ENCODE peak calls at places on chromosomes 16 and 17, in ten cellular contexts. V, C, E, F, B, J, Y, L, Z and K are unnamed samples.
A peak's percentile ranks its signal among the peaks of the same experiment; 100 is the strongest.

GRCh38 chr17:21001813-21002221 is 41.0 kb downstream of the USP22 start:
- DNase-seq in V (no peak), C (no peak), E (no peak), F (no peak), B (no peak), J (no peak), Y (no peak), L (peak; percentile 37), Z (no peak), K (peak; percentile 41)

GRCh38 chr16:2956566-2956956 is 7.5 kb upstream of the KREMEN2 start:
- DNase-seq in V (no peak), C (no peak), E (no peak), F (no peak), B (no peak), J (no peak), Y (no peak), L (no peak), Z (no peak), K (no peak)

GRCh38 chr17:37429442-37429841 is 22.8 kb downstream of the TADA2A start:
- DNase-seq in V (no peak), C (no peak), E (no peak), F (no peak), B (no peak), J (no peak), Y (no peak), L (no peak), Z (no peak), K (no peak)

GRCh38 chr17:38749222-38750043 is 1.3 kb upstream of the PCGF2 start:
- DNase-seq in V (peak; percentile 73), C (peak; percentile 50), E (no peak), F (peak; percentile 83), B (peak; percentile 91), J (peak; percentile 21), Y (peak; percentile 92), L (peak; percentile 84), Z (peak; percentile 91), K (peak; percentile 93)

GRCh38 chr16:89015271-89015859 is 38.4 kb upstream of the CBFA2T3 start:
- DNase-seq in V (no peak), C (no peak), E (no peak), F (no peak), B (no peak), J (no peak), Y (no peak), L (no peak), Z (peak; percentile 64), K (no peak)

GRCh38 chr16:24936151-24936550 is 79.0 kb downstream of the ARHGAP17 start:
- DNase-seq in V (no peak), C (no peak), E (no peak), F (no peak), B (no peak), J (no peak), Y (no peak), L (no peak), Z (no peak), K (no peak)

GRCh38 chr16:68235105-68235881 is 634 bp downstream of the ESRP2 start:
- DNase-seq in V (peak; percentile 36), C (no peak), E (no peak), F (peak; percentile 29), B (peak; percentile 46), J (no peak), Y (no peak), L (peak; percentile 50), Z (peak; percentile 82), K (peak; percentile 56)

GRCh38 chr16:3443108-3444031 is at the start of the genes NAA60 and ZNF597:
- DNase-seq in V (peak; percentile 83), C (peak; percentile 79), E (no peak), F (peak; percentile 97), B (peak; percentile 81), J (peak; percentile 82), Y (peak; percentile 80), L (peak; percentile 85), Z (peak; percentile 90), K (peak; percentile 87)

GRCh38 chr16:21283521-21284289 is 5.6 kb upstream of the CRYM start:
- DNase-seq in V (no peak), C (peak; percentile 42), E (no peak), F (peak; percentile 86), B (peak; percentile 24), J (no peak), Y (peak; percentile 49), L (peak; percentile 56), Z (no peak), K (peak; percentile 66)

GRCh38 chr17:75146597-75146996 is 7.7 kb downstream of the JPT1 start:
- DNase-seq in V (no peak), C (no peak), E (no peak), F (no peak), B (no peak), J (no peak), Y (no peak), L (no peak), Z (no peak), K (no peak)

GRCh38 chr17:38871247-38871991 is 1.6 kb downstream of the LASP1 start:
- DNase-seq in V (peak; percentile 63), C (peak; percentile 62), E (no peak), F (peak; percentile 52), B (peak; percentile 79), J (peak; percentile 56), Y (peak; percentile 83), L (peak; percentile 91), Z (no peak), K (peak; percentile 95)

GRCh38 chr16:89549007-89549700 is 11.3 kb upstream of the RPL13 start:
- DNase-seq in V (no peak), C (no peak), E (no peak), F (no peak), B (no peak), J (peak; percentile 49), Y (no peak), L (no peak), Z (no peak), K (no peak)

GRCh38 chr17:66302761-66303626 is 581 bp downstream of the PRKCA start:
- DNase-seq in V (peak; percentile 67), C (peak; percentile 25), E (no peak), F (peak; percentile 73), B (peak; percentile 46), J (peak; percentile 55), Y (peak; percentile 36), L (peak; percentile 72), Z (no peak), K (peak; percentile 79)

GRCh38 chr17:74773871-74774286 is 2.3 kb downstream of the NAT9 start:
- DNase-seq in V (no peak), C (no peak), E (no peak), F (no peak), B (no peak), J (no peak), Y (no peak), L (no peak), Z (no peak), K (no peak)

GRCh38 chr17:31248986-31249385 is 48.1 kb downstream of the OMG start:
- DNase-seq in V (no peak), C (no peak), E (no peak), F (no peak), B (no peak), J (no peak), Y (no peak), L (no peak), Z (no peak), K (no peak)

GRCh38 chr17:57553991-57554825 is 190.9 kb downstream of the CCDC182 start:
- DNase-seq in V (peak; percentile 35), C (no peak), E (no peak), F (peak; percentile 48), B (peak; percentile 74), J (no peak), Y (no peak), L (peak; percentile 20), Z (no peak), K (no peak)

GRCh38 chr17:50712641-50713296 is 5.1 kb upstream of the ANKRD40 start:
- DNase-seq in V (no peak), C (no peak), E (no peak), F (no peak), B (no peak), J (no peak), Y (no peak), L (no peak), Z (no peak), K (no peak)

GRCh38 chr16:4314532-4315184 is 1.2 kb upstream of the GLIS2 start:
- DNase-seq in V (no peak), C (no peak), E (no peak), F (peak; percentile 52), B (peak; percentile 60), J (no peak), Y (no peak), L (no peak), Z (no peak), K (peak; percentile 23)

GRCh38 chr16:982152-983043 is 828 bp downstream of the SOX8 start:
- DNase-seq in V (no peak), C (no peak), E (no peak), F (peak; percentile 59), B (no peak), J (peak; percentile 34), Y (no peak), L (no peak), Z (no peak), K (no peak)
- H3K4me3 ChIP-seq in V (peak overlapping the region; percentile 10), C (peak overlapping the region; percentile 51), E (peak overlapping the region; percentile 56), F (peak overlapping the region; percentile 46), B (peak overlapping the region; percentile 36), J (peak overlapping the region; percentile 19), Y (peak overlapping the region; percentile 47), L (peak overlapping the region; percentile 45), Z (peak overlapping the region; percentile 60), K (peak overlapping the region; percentile 15)

GRCh38 chr16:70646260-70647241 is at the start of gene IL34:
- DNase-seq in V (peak; percentile 97), C (no peak), E (no peak), F (no peak), B (peak; percentile 66), J (no peak), Y (peak; percentile 36), L (no peak), Z (no peak), K (no peak)
- H3K27ac ChIP-seq in V (peak within 1 kb of the TSS; percentile 94), C (peak within 1 kb of the TSS; percentile 45), E (no peak within 1 kb of the TSS), F (no peak within 1 kb of the TSS), B (no peak within 1 kb of the TSS), J (no peak within 1 kb of the TSS), Y (peak within 1 kb of the TSS; percentile 63), L (no peak within 1 kb of the TSS), Z (no peak within 1 kb of the TSS), K (no peak within 1 kb of the TSS)

GRCh38 chr16:86553356-86553755 is 1.7 kb downstream of the MTHFSD start:
- DNase-seq in V (no peak), C (no peak), E (no peak), F (no peak), B (no peak), J (no peak), Y (no peak), L (no peak), Z (no peak), K (no peak)
- H3K36me3 ChIP-seq in V (no peaks in the 10 kb centered on the region), C (no peaks in the 10 kb centered on the region), E (peaks cover 12% of the 10 kb centered on the region), F (no peaks in the 10 kb centered on the region), B (no peaks in the 10 kb centered on the region), J (peaks cover 4% of the 10 kb centered on the region), Y (peaks cover 26% of the 10 kb centered on the region), L (peaks cover 9% of the 10 kb centered on the region), Z (peaks cover 34% of the 10 kb centered on the region), K (no peaks in the 10 kb centered on the region)

DNA sequence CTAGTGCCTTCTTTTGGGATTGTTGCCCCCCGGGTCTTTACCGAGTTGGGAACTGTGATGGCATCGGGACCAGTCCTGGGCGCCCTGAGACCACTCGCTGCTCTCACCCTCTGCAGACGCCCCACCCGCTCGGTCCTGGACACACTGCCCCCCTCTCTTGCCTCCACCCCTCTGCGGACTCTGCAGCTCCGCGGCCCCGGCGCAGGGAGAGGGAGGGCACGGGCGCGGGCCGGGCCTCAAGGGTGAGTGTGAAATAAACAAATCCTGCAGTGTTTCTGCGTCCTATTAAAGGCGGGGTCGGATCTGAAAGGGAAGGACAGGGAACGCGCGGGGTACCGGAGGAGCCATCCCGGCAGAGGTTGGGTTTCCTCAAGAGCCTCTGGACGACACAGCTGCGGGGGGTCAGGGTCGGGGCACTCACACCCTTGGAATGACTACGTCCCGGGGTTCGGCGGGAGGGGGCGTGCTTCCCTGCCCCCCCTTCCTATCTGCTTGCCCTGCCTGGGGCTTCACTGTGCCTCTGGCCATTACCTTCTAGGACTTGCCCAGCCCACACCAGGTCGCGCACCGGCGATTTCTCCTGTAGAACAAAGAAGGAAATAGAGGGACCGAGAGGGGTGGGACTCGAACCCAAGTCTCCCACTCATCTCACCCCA is 514 bp upstream of the HSF4 start:
- DNase-seq in V (no peak), C (no peak), E (no peak), F (no peak), B (peak; percentile 72), J (no peak), Y (no peak), L (no peak), Z (no peak), K (peak; percentile 52)
- H3K4me3 ChIP-seq in V (peak overlapping the region; percentile 52), C (peak overlapping the region; percentile 39), E (peak overlapping the region; percentile 48), F (peak overlapping the region; percentile 33), B (peak overlapping the region; percentile 33), J (peak overlapping the region; percentile 54), Y (peak overlapping the region; percentile 47), L (peak overlapping the region; percentile 29), Z (peak overlapping the region; percentile 44), K (peak overlapping the region; percentile 28)